ENCODE peak calls at places on chromosomes 7 and 10, in four cellular contexts. K is mesenchymal stem cell, U is H9, G is IMR-90. R is an unnamed sample. For H3K79me1, the result is how much of the 10 kb centered on the place peaks cover.

GRCh38 chr7:66535414-66536329 is 93.0 kb upstream of the KCTD7 start:
- DNase-seq in G (no peak), U (no peak), K (no peak), R (no peak)

GRCh38 chr7:117590191-117590590 is 110.4 kb downstream of the CFTR start:
- DNase-seq in U (no peak), G (no peak), K (no peak), R (no peak)

GRCh38 chr7:70052691-70053090 is 454.4 kb downstream of the AUTS2 start:
- DNase-seq in G (no peak), U (no peak), K (no peak), R (no peak)

GRCh38 chr7:105935250-105935649 is 27.8 kb upstream of the CDHR3 start:
- DNase-seq in G (no peak), U (no peak), K (no peak), R (no peak)

GRCh38 chr7:132133501-132133900 is 442.8 kb downstream of the PLXNA4 start:
- DNase-seq in K (no peak), U (no peak), G (no peak), R (no peak)

GRCh38 chr10:98608417-98608816 is 161.7 kb upstream of the HPS1 start:
- DNase-seq in G (no peak), U (no peak), K (no peak), R (no peak)

GRCh38 chr7:134444198-134444960 is 14.5 kb downstream of the AKR1B1 start:
- DNase-seq in K (no peak), G (no peak), U (no peak), R (no peak)

GRCh38 chr7:108190891-108191290 is 60.7 kb upstream of the LAMB4 start:
- DNase-seq in K (no peak), U (no peak), G (no peak), R (no peak)

GRCh38 chr7:69457912-69458491 is 140.3 kb upstream of the AUTS2 start:
- DNase-seq in U (peak), G (no peak), K (no peak), R (peak)

GRCh38 chr7:140005754-140006503 is 56.8 kb downstream of the PARP12 start:
- DNase-seq in U (peak), K (peak), G (no peak), R (peak)

GRCh38 chr10:89342219-89342966 is 14.6 kb downstream of the IFIT3 start:
- DNase-seq in K (no peak), U (no peak), G (peak), R (no peak)

GRCh38 chr10:784759-785538 is 95.5 kb upstream of the DIP2C start:
- DNase-seq in U (peak), K (peak), G (peak), R (peak)

GRCh38 chr10:77513783-77514331 is 123.8 kb downstream of the KCNMA1 start:
- DNase-seq in K (peak), U (peak), G (peak), R (peak)

GRCh38 chr7:135558337-135558767 is 635 bp downstream of the NUP205 start:
- DNase-seq in K (peak), G (peak), U (peak), R (peak)

GRCh38 chr7:134552105-134552504 is 3.2 kb downstream of the AKR1B15 start:
- DNase-seq in U (peak), G (peak), K (no peak), R (peak)

GRCh38 chr10:93495654-93496321 is 624 bp upstream of the CEP55 start:
- DNase-seq in K (peak), U (no peak), G (no peak), R (peak)

GRCh38 chr7:100127866-100128601 is 1.3 kb downstream of the MBLAC1 start:
- DNase-seq in K (peak), U (peak), G (no peak), R (peak)

GRCh38 chr7:123601530-123601929 is at the start of gene ASB15:
- DNase-seq in K (no peak), G (no peak), U (no peak), R (no peak)

GRCh38 chr10:48412933-48413332 is 106.5 kb downstream of the MAPK8 start:
- DNase-seq in G (no peak), K (no peak), U (no peak), R (no peak)

GRCh38 chr7:135361788-135362187 is 128.2 kb downstream of the STRA8 start:
- DNase-seq in G (no peak), K (no peak), U (no peak), R (peak)

GRCh38 chr10:26460736-26461135 is 22.6 kb downstream of the APBB1IP start:
- DNase-seq in G (no peak), U (no peak), K (no peak), R (no peak)

DNA sequence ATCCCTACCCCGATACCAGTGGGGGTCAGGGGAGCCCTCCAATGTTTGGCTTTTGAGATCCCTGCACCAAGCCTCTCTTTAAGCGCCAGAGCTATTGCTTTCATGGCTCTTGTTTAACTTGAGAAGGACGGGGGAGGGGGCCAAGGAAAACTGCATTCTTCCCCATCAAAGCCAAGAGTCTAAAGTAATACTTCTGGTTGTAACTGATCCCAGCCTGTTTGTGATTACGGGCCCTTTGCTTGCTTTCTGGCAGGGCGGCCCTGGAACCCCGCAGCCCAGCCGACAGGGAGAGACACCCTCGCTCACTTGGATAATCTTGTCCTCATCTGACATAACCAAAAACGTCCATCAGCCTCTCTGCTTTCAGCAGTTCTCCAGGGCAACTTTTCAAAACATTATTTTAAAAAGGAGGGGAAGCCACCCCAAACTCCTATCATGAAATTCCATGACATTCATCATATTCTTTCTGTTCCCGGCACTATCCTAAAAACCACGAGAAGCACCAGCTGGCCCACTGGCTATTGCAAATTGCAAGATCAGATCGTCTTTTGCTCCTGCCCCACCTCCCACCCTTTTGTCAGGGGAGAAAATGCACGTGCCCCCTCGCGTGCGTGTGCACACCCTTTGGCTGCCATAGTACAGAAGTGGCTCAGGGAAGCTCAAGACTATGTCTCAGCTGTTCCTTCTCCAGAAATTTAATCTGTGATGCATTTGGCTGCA is 154.9 kb downstream of the NEURL1 start:
- DNase-seq in U (no peak), K (no peak), G (no peak), R (no peak)
- H3K4me2 ChIP-seq in U (no peak), K (no peak), G (no peak), R (no peak)

DNA sequence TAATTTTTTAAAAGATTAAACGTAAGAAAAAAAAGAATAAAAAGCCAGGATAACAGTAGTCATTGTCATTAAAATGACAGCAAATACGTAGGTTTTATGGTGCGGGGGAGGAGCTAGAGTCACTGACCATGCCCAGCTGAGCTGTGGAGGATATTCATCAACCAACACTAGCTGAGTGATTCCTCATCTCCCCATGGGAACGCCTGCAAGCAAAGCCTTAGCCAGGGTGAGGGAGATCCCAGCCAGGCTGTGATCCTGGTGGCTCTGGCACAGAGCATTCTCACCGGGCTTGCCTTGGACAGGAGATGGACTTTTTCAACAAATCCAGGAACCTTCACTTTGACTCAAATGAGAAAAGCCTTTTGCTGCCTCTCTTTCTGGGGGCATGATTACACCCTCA is 94.1 kb downstream of the HIP1 start:
- DNase-seq in U (no peak), K (no peak), G (no peak), R (no peak)
- H2BK5ac ChIP-seq in U (no peak), K (no peak), G (no peak), R (no peak)

GRCh38 chr10:19332304-19332703 is 283.7 kb downstream of the MALRD1 start:
- DNase-seq in U (no peak), G (peak), K (no peak), R (no peak)
- H3K79me1 ChIP-seq in U (under half), G (under half), K (under half), R (under half)

GRCh38 chr10:44311563-44311905 is 73.4 kb downstream of the CXCL12 start:
- DNase-seq in K (no peak), G (no peak), U (no peak), R (no peak)
- H3K4me2 ChIP-seq in K (no peak), G (no peak), U (peak), R (no peak)